ENCODE peak calls at places on chromosomes 4 and X, in eight cellular contexts. Y is HFFc6; X is neural crest cell; H is CD8-positive, alpha-beta memory T cell; T is KG1; U is hippocampal formation; Z is SK-N-MC; D is B cell. L is an unnamed sample.

GRCh38 chr4:142585411-142585810 is 260.7 kb downstream of the INPP4B start:
- DNase-seq in Z (no peak), D (no peak), Y (no peak), T (no peak), U (no peak), X (no peak), H (no peak), L (no peak)

GRCh38 chrX:40297949-40298539 is 200.3 kb upstream of the BCOR start:
- DNase-seq in Z (no peak), D (no peak), H (no peak), T (no peak), U (no peak), Y (no peak), X (no peak), L (no peak)

GRCh38 chr4:5710962-5711478 is at the start of gene EVC:
- DNase-seq in D (no peak), Z (no peak), Y (peak), U (no peak), H (no peak), X (peak), T (no peak), L (peak)

GRCh38 chr4:15495621-15496020 is 25.9 kb downstream of the CC2D2A start:
- DNase-seq in X (no peak), Z (no peak), T (no peak), U (no peak), Y (no peak), D (no peak), H (no peak), L (no peak)

GRCh38 chr4:145012841-145013240 is 85.2 kb downstream of the ANAPC10 start:
- DNase-seq in Z (peak), H (no peak), D (no peak), U (no peak), X (no peak), T (no peak), Y (peak), L (peak)

GRCh38 chr4:38223801-38224236 is 263.6 kb downstream of the PTTG2 start:
- DNase-seq in U (peak), Z (no peak), H (no peak), Y (no peak), D (no peak), T (no peak), X (peak), L (no peak)

GRCh38 chr4:113773014-113773413 is 11.5 kb upstream of the CAMK2D start:
- DNase-seq in U (no peak), D (no peak), Z (no peak), X (no peak), Y (no peak), H (no peak), T (peak), L (no peak)

GRCh38 chrX:150219374-150220185 is 143.5 kb upstream of the MAMLD1 start:
- DNase-seq in X (no peak), H (no peak), T (no peak), D (no peak), U (no peak), Z (no peak), Y (peak), L (peak)

GRCh38 chr4:40755609-40756008 is 5.9 kb downstream of the NSUN7 start:
- DNase-seq in T (no peak), Z (no peak), H (no peak), U (no peak), D (no peak), X (no peak), Y (no peak), L (no peak)

GRCh38 chrX:129979207-129979920 is 3.1 kb upstream of the BCORL1 start:
- DNase-seq in H (no peak), Y (no peak), D (no peak), T (no peak), U (no peak), Z (no peak), X (no peak), L (no peak)

GRCh38 chr4:67080158-67080557 is 465.1 kb downstream of the CENPC start:
- DNase-seq in D (no peak), U (no peak), X (no peak), Z (no peak), T (no peak), Y (no peak), H (no peak), L (no peak)

GRCh38 chrX:110853610-110854009 is 58.0 kb upstream of the CHRDL1 start:
- DNase-seq in T (no peak), H (no peak), D (no peak), Y (peak), Z (no peak), U (peak), X (peak), L (peak)

GRCh38 chr4:64784125-64784524 is 374.9 kb upstream of the TECRL start:
- DNase-seq in X (no peak), Y (no peak), D (no peak), T (no peak), Z (no peak), H (no peak), U (no peak), L (no peak)

GRCh38 chr4:161762796-161763195 is 401.0 kb downstream of the FSTL5 start:
- DNase-seq in T (no peak), H (no peak), X (no peak), Z (no peak), Y (no peak), D (no peak), U (no peak), L (peak)

GRCh38 chrX:27186671-27187070 is 276.5 kb downstream of the PPP4R3C start:
- DNase-seq in Z (peak), H (peak), Y (peak), D (peak), U (no peak), X (peak), T (no peak), L (peak)

GRCh38 chr4:186780291-186781031 is 56.8 kb upstream of the FAT1 start:
- DNase-seq in H (no peak), X (no peak), Y (no peak), U (no peak), Z (no peak), D (no peak), T (no peak), L (no peak)

GRCh38 chrX:123740006-123740405 is 7.2 kb upstream of the THOC2 start:
- DNase-seq in H (no peak), T (no peak), D (no peak), U (no peak), Z (no peak), X (no peak), Y (no peak), L (no peak)

GRCh38 chr4:56908206-56909082 is 744 bp downstream of the REST start:
- DNase-seq in D (peak), Z (no peak), T (peak), H (peak), U (peak), Y (peak), X (peak), L (peak)

GRCh38 chr4:80196259-80197131 is 808 bp upstream of the PRDM8 start:
- DNase-seq in H (no peak), T (no peak), D (peak), X (no peak), Z (no peak), Y (no peak), U (peak), L (no peak)

GRCh38 chrX:154548028-154548316 is 552 bp downstream of the IKBKG start:
- DNase-seq in Z (no peak), X (no peak), H (no peak), D (no peak), Y (peak), T (no peak), U (no peak), L (no peak)

GRCh38 chr4:170853422-170854021 is 763.8 kb upstream of the AADAT start:
- DNase-seq in Z (peak), T (no peak), D (peak), U (no peak), Y (no peak), H (no peak), X (peak), L (peak)

GRCh38 chrX:15495801-15496200 is 2.7 kb upstream of the PIR start:
- DNase-seq in H (no peak), D (no peak), Y (no peak), U (no peak), X (no peak), T (no peak), Z (no peak), L (no peak)

GRCh38 chr4:41795796-41796195 is 47.3 kb upstream of the PHOX2B start:
- DNase-seq in H (no peak), X (no peak), Y (no peak), U (no peak), D (no peak), Z (no peak), T (no peak), L (no peak)

GRCh38 chrX:105191878-105192277 is 28.6 kb downstream of the TEX13A start:
- DNase-seq in T (no peak), Y (no peak), H (no peak), U (no peak), Z (no peak), D (no peak), X (no peak), L (no peak)

GRCh38 chr4:88035292-88035691 is 27.9 kb downstream of the PKD2 start:
- DNase-seq in U (no peak), T (no peak), H (no peak), Y (no peak), D (no peak), Z (no peak), X (no peak), L (no peak)

GRCh38 chr4:61462451-61463326 is 262.6 kb downstream of the ADGRL3 start:
- DNase-seq in Z (no peak), U (no peak), T (no peak), X (no peak), Y (no peak), D (no peak), H (no peak), L (peak)

GRCh38 chr4:2269618-2270163 is 7.8 kb upstream of the MXD4 start:
- DNase-seq in U (no peak), Z (no peak), T (no peak), Y (no peak), H (no peak), D (no peak), X (no peak), L (no peak)

GRCh38 chr4:22962186-22962786 is 269.5 kb downstream of the GBA3 start:
- DNase-seq in Y (no peak), T (peak), X (peak), Z (peak), D (no peak), U (no peak), H (no peak), L (no peak)

GRCh38 chr4:1404573-1405248 is 1.5 kb downstream of the NKX1-1 start:
- DNase-seq in U (no peak), H (no peak), Y (no peak), X (no peak), D (no peak), T (no peak), Z (no peak), L (no peak)

GRCh38 chrX:10755477-10756334 is 135.3 kb upstream of the MID1 start:
- DNase-seq in H (no peak), U (no peak), T (peak), X (no peak), D (no peak), Z (no peak), Y (peak), L (peak)

GRCh38 chr4:87949961-87950360 is 25.6 kb upstream of the SPP1 start:
- DNase-seq in H (no peak), Y (peak), T (no peak), D (no peak), U (no peak), Z (no peak), X (no peak), L (peak)

GRCh38 chr4:89949782-89950387 is 55.2 kb downstream of the MMRN1 start:
- DNase-seq in D (peak), U (no peak), T (no peak), X (no peak), H (no peak), Z (no peak), Y (no peak), L (no peak)

GRCh38 chr4:33061727-33062126 is 2341.6 kb downstream of the PCDH7 start:
- DNase-seq in Y (no peak), T (no peak), H (no peak), Z (no peak), U (no peak), X (no peak), D (no peak), L (no peak)